ENCODE peak calls at places on chromosomes 13 and 19, in four cellular contexts. M, R, E and C are unnamed samples.
A peak's percentile ranks its signal among the peaks of the same experiment; 100 is the strongest.

GRCh38 chr13:44810067-44810840 is 179.0 kb downstream of the NUFIP1 start:
- DNase-seq in R (peak; percentile 50), M (no peak), E (no peak), C (no peak)

GRCh38 chr19:32404939-32405430 is 585 bp upstream of the DPY19L3 start:
- DNase-seq in M (peak; percentile 62), E (no peak), R (no peak), C (peak; percentile 22)

GRCh38 chr13:46934749-46935148 is 37.9 kb upstream of the HTR2A start:
- DNase-seq in E (no peak), R (no peak), M (no peak), C (no peak)

GRCh38 chr19:18789883-18790565 is 1.1 kb downstream of the COMP start:
- DNase-seq in M (no peak), R (no peak), E (no peak), C (no peak)

GRCh38 chr13:25945596-25945995 is 106.2 kb downstream of the SHISA2 start:
- DNase-seq in M (no peak), E (no peak), R (no peak), C (no peak)

GRCh38 chr13:97142452-97142851 is 79.7 kb upstream of the MBNL2 start:
- DNase-seq in E (no peak), R (no peak), M (no peak), C (no peak)

GRCh38 chr13:72383646-72384045 is 343.8 kb downstream of the MZT1 start:
- DNase-seq in M (no peak), E (no peak), R (no peak), C (no peak)

GRCh38 chr19:7188682-7189629 is 105.3 kb downstream of the INSR start:
- DNase-seq in M (no peak), R (no peak), E (no peak), C (no peak)

GRCh38 chr19:1618157-1619093 is 13.2 kb upstream of the UQCR11 start:
- DNase-seq in E (no peak), M (no peak), R (peak; percentile 62), C (no peak)

GRCh38 chr13:86051134-86052103 is 252.2 kb upstream of the SLITRK6 start:
- DNase-seq in M (no peak), E (no peak), R (no peak), C (no peak)

GRCh38 chr19:8455018-8455417 is 10.2 kb downstream of the HNRNPM start:
- DNase-seq in R (no peak), E (no peak), M (no peak), C (no peak)

GRCh38 chr13:34294483-34295129 is 476.7 kb downstream of the RFC3 start:
- DNase-seq in M (no peak), E (no peak), R (no peak), C (no peak)

GRCh38 chr19:51473009-51473707 is 5.2 kb upstream of the CEACAM18 start:
- DNase-seq in E (peak; percentile 90), M (peak; percentile 77), R (peak; percentile 85), C (peak; percentile 83)

GRCh38 chr19:17779281-17779930 is 15.5 kb upstream of the B3GNT3 start:
- DNase-seq in M (no peak), R (no peak), E (no peak), C (peak; percentile 20)

GRCh38 chr13:99985243-99985874 is 3.8 kb downstream of the ZIC2 start:
- DNase-seq in M (no peak), E (no peak), R (no peak), C (no peak)

GRCh38 chr13:97535619-97536018 is 101.7 kb downstream of the RAP2A start:
- DNase-seq in M (no peak), E (no peak), R (no peak), C (no peak)

GRCh38 chr19:18220632-18221275 is 5.5 kb downstream of the PDE4C start:
- DNase-seq in M (no peak), R (no peak), E (no peak), C (no peak)

GRCh38 chr13:35484384-35484783 is 7.9 kb upstream of the MAB21L1 start:
- DNase-seq in E (no peak), M (no peak), R (peak; percentile 54), C (no peak)

DNA sequence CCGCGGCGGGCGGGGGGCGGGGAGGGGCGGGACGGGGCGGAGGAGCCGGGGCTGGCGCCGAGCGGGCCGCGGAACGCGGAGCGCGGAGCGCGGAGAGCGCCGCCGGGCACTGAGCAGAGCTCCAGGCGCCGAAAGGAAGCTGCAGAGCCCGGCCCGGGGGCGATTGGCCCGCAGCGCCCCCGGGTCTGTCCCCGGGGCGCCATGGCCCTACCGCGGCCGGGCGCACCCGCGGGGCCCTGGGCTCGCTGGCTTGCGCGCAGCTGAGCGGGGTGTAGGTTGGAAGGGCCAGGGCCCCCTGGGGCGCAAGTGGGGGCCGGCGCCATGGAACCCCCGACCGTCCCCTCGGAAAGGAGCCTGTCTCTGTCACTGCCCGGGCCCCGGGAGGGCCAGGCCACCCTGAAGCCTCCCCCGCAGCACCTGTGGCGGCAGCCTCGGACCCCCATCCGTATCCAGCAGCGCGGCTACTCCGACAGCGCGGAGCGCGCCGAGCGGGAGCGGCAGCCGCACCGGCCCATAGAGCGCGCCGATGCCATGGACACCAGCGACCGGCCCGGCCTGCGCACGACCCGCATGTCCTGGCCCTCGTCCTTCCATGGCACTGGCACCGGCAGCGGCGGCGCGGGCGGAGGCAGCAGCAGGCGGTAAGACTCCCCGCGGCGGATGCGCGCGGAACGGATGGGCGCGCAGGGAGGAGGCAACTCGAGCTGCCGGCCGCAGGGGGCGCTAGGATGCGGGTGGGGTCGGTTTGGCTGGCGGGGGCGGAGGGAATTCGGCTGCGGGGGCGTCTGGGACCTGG is at the start of gene PDE4A:
- DNase-seq in R (peak; percentile 87), E (no peak), M (no peak), C (no peak)
- TF ChIP-seq CTCF in R (peak; percentile 61), E (peak; percentile 70), M (peak; percentile 20), C (peak; percentile 53)

GRCh38 chr19:40605201-40605971 is 4.2 kb downstream of the LTBP4 start:
- DNase-seq in E (peak; percentile 86), M (no peak), R (peak; percentile 70), C (no peak)

GRCh38 chr19:40604647-40605200 is 3.6 kb downstream of the LTBP4 start:
- DNase-seq in E (no peak), R (no peak), M (no peak), C (no peak)

GRCh38 chr19:40601061-40601973 is at the start of gene LTBP4:
- DNase-seq in R (peak; percentile 57), E (no peak), M (no peak), C (no peak)

GRCh38 chr19:40603719-40604646 is 2.8 kb downstream of the LTBP4 start:
- DNase-seq in E (peak; percentile 96), M (peak; percentile 86), R (peak; percentile 97), C (peak; percentile 82)

DNA sequence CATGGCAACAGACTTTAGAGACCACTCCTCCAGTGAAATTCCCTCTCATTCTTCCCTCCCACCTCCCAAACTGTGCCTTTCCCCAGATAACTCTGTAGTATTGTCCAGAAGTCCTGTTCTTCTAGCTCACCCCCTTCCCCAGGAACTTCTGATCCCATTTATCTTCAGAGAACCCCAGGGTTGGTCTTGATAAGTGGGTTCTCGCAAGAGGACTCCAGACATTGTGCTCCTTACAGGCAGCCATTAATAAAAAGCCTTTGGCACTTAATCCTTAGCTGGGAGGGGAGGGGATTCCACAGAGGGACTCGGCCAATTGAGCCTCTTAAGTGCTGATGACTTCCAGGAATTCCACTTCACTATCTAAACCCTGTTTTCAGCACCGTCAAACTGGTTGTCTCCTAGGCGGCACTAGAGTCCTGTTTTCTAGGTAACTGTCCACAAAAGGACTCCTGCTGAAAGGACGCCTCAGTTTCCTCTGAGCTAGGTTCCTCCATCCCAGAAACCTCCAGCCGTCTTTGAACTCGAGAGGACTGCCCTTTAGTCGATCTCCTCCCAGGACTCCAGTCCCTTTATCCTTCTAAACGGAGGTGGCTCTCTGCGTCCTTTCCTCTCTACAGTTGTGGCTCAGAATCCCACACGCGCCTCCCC is 2.0 kb downstream of the LTBP4 start:
- DNase-seq in M (no peak), R (no peak), E (no peak), C (no peak)
- TF ChIP-seq CTCF in M (no peak), R (no peak), E (no peak), C (no peak)

DNA sequence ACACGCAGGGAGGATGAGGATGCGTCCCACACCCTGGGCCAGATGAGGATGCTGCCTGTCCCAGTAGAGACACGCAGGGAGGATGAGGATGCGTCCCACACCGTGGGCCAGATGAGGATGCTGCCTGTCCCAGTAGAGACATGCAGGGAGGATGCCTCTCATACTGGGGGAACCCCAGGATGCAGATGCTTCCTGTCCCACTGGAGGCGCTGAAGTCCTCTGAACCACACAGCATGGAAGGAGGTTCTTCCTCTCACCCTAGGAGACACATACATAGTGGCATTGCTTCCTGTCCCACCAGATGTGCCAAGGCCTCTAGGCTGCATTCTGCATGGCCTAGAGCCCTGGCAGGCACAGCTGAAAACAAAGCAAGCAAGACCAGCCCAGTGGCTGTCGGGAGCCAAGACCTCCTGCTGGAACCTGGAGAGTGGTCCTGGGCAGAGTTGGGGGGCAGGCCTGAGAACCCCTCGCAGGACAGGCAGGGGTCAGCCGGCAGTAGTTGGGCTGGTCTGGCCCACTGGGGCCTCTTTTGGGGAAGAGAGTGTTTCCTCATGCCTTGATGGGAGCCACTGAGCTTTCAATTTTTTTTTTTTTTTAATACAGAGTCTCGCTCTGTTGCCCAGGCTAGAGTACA is 4.3 kb downstream of the HPN start:
- DNase-seq in M (peak; percentile 69), R (no peak), E (no peak), C (no peak)
- TF ChIP-seq CTCF in M (peak; percentile 36), R (no peak), E (peak; percentile 16), C (peak; percentile 38)

GRCh38 chr19:53947624-53948023 is 15.1 kb upstream of the CACNG8 start:
- DNase-seq in R (no peak), M (no peak), E (no peak), C (no peak)
- TF ChIP-seq CTCF in R (peak; percentile 46), M (no peak), E (no peak), C (peak; percentile 22)